ENCODE peak calls at places on chromosomes 7 and 10, in nine cellular contexts. Z is gastrocnemius medialis, J is AG10803, F is AG04449, L is right lobe of liver, K is GM23338, B is aorta, H is brain microvascular endothelial cell, X is heart right ventricle. Q is an unnamed sample.

GRCh38 chr10:43689618-43689954 is 40.9 kb upstream of the ZNF32 start:
- DNase-seq in Z (peak), J (peak), F (no peak), L (peak), K (peak), B (peak), H (peak), X (peak), Q (peak)

GRCh38 chr10:71368639-71369038 is 28.1 kb upstream of the CDH23 start:
- DNase-seq in Z (no peak), J (no peak), F (no peak), L (no peak), K (peak), B (no peak), H (no peak), X (no peak), Q (no peak)

GRCh38 chr10:125128397-125129075 is 31.8 kb downstream of the CTBP2 start:
- DNase-seq in Z (peak), J (no peak), F (no peak), L (no peak), K (no peak), B (no peak), H (no peak), X (no peak), Q (peak)

GRCh38 chr7:150926066-150926465 is 52.1 kb downstream of the KCNH2 start:
- DNase-seq in Z (no peak), J (no peak), F (no peak), L (no peak), K (no peak), B (no peak), H (no peak), X (no peak), Q (no peak)

GRCh38 chr7:151046603-151047573 is 1.4 kb upstream of the ASIC3 start:
- DNase-seq in Z (no peak), J (peak), F (no peak), L (no peak), K (no peak), B (peak), H (no peak), X (no peak), Q (no peak)

GRCh38 chr10:35336084-35336831 is at the start of gene CCNY:
- DNase-seq in Z (peak), J (peak), F (no peak), L (peak), K (peak), B (peak), H (peak), X (peak), Q (peak)

GRCh38 chr7:131501422-131501821 is 55.0 kb downstream of the PODXL start:
- DNase-seq in Z (no peak), J (peak), F (peak), L (no peak), K (no peak), B (no peak), H (peak), X (no peak), Q (no peak)

GRCh38 chr7:132548489-132549078 is 27.7 kb downstream of the PLXNA4 start:
- DNase-seq in Z (no peak), J (peak), F (no peak), L (no peak), K (no peak), B (no peak), H (peak), X (no peak), Q (no peak)

GRCh38 chr7:115724400-115725056 is 306.0 kb downstream of the TFEC start:
- DNase-seq in Z (no peak), J (no peak), F (no peak), L (no peak), K (no peak), B (no peak), H (no peak), X (no peak), Q (no peak)

GRCh38 chr7:66399566-66399965 is 194.4 kb downstream of the TPST1 start:
- DNase-seq in Z (no peak), J (peak), F (no peak), L (no peak), K (no peak), B (no peak), H (no peak), X (no peak), Q (no peak)

GRCh38 chr10:119136084-119136483 is 29.4 kb downstream of the SFXN4 start:
- DNase-seq in Z (peak), J (peak), F (no peak), L (no peak), K (no peak), B (no peak), H (no peak), X (no peak), Q (no peak)

GRCh38 chr10:119129721-119130120 is 25.8 kb downstream of the DENND10 start:
- DNase-seq in Z (no peak), J (no peak), F (no peak), L (no peak), K (no peak), B (no peak), H (no peak), X (no peak), Q (no peak)

GRCh38 chr10:119132521-119133345 is 28.8 kb downstream of the DENND10 start:
- DNase-seq in Z (peak), J (no peak), F (no peak), L (no peak), K (no peak), B (no peak), H (no peak), X (no peak), Q (peak)

GRCh38 chr10:119135517-119135890 is 30.0 kb downstream of the SFXN4 start:
- DNase-seq in Z (peak), J (peak), F (no peak), L (no peak), K (no peak), B (no peak), H (no peak), X (no peak), Q (no peak)

DNA sequence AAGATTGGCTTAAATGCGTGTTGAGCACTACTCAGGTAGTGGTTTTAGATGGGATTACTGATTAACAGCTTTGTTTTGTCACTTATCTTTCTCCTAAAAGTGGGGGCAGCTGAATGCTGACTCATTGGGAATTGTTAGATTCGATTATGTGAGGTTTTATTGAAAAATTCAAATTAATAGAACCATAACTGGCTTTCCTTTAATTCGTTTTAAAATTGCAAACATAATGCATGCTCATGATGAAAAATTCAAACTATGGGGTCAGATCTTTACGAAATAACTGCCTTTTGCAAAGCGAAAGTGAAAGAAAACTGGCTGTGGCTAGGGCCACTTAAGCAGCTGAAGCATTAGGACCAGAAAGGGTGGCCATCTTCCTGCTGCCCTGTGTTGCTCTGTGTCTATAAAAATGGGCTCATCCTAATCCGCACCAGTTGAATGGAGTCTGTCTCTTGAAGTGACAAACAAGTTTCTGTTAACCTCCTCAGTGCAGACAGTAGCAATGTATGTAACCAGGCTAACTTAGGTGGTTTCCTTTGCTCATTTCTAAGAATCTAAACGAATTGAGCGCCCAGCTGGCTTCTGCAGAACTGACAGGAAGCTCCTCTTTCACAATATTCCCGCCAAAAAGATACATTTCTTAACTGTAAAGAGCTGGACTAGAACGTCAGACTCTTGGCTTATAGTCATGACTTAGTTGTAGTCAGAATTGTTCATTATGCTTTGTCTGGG is 27.8 kb downstream of the DENND10 start:
- DNase-seq in Z (peak), J (peak), F (no peak), L (no peak), K (no peak), B (no peak), H (no peak), X (no peak), Q (no peak)
- H3K4me3 ChIP-seq in Z (peak), J (no peak), F (no peak), L (peak), K (no peak), B (no peak), H (no peak), X (peak), Q (peak)

DNA sequence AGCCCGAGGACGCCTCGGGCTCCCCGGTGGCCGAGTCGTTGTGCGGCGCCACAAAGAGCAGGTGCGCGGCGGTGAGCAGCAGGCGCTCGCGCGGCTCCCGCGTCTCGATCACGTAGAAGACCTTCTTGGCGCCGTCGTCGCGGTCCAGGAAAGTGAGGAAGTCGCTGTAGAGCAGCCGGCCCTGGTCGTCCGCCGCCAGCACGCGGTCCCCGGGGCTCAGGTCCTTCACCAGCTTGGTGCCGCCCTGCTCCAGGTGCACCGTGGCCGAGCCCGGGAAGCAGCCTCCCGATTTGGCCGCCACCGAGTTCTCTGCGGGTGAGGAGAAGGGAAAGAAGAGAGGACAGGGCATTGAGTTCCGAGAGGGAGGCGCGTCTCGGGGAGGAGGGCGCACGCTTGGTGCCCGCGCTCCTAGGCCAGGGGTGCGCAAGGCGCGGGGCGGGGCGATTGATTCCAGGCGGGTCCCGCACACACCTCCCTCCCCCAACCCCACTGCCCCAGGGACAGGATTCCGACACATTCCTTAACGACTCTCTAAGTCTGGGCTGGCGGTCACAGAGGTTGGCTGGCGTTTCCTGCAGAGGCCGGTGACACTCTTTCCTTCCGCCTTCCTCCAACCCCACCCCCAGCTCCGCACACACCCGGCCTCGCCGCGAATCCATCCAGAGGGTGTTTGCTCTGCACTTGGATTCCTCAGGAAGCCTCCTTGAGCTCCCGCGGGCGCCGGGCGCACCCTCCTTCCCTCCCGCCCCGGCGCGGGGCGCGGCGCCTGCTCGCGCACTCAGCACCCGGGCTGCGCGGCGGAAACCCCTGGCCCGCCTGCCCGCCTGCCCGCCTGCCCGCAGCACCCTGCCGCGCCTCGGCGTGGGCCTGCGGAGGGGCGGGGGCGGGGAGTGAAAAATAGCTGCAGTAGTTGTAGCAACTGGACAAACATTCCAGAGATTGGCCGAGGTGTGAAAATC is 8.6 kb downstream of the SHH start:
- DNase-seq in Z (no peak), J (no peak), F (no peak), L (peak), K (peak), B (peak), H (no peak), X (no peak), Q (peak)
- H3K4me3 ChIP-seq in Z (peak), J (peak), F (peak), L (no peak), K (peak), B (peak), H (peak), X (peak), Q (peak)

DNA sequence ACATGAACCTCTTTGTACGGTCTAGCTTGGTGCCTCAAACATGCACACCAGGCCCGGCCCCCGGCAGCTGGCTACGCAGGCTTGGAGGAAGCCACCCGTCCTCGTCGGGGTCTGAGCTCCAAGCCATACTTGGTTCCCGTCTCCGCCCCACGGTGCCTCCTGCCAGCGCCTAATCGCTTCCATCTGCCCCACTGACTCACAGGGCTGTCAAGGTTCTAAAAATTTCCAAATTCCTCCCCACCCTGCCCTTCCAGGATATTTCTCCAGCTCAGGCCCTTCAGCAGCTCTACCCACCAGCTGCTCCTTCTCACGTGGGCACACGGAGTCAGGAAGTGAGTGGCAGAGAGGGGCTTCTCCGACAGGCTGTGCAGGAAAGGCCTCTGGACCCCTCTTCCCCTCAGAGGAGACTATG is 38.8 kb downstream of the TMEM270 start:
- DNase-seq in Z (peak), J (peak), F (peak), L (peak), K (no peak), B (peak), H (peak), X (no peak), Q (no peak)
- H3K4me3 ChIP-seq in Z (no peak), J (no peak), F (no peak), L (no peak), K (no peak), B (no peak), H (no peak), X (no peak), Q (no peak)

DNA sequence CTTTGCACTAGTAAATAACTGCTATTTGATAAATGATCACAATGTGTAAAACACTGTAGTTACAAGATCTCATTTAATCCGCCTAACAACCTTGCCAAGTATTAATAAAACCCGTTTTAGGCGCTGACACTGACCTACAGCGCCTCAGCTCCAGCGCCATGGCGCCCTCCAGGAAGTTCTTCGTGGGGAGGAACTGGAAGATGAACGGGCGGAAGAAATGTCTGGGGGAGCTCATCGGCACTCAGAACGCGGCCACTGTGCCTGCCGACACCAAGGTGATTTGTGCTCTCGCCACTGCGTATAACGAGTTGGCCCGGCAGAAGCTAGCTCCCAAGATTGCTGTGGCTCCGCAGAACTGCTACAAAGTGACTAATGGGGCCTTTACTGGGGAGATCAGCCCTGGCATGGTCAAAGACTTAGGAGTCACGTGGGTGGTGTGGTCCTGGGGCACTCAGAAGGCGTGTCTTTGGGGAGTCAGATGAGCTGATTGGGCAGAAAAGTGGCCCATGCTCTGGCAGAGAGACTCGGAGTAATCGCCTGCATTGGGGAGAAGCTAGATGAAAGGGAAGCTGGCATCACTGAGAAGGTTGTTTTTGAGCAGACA is 1.1 kb upstream of the TNPO3 start:
- DNase-seq in Z (no peak), J (peak), F (no peak), L (no peak), K (no peak), B (no peak), H (no peak), X (no peak), Q (no peak)
- H3K4me3 ChIP-seq in Z (no peak), J (peak), F (no peak), L (no peak), K (peak), B (no peak), H (no peak), X (no peak), Q (peak)

DNA sequence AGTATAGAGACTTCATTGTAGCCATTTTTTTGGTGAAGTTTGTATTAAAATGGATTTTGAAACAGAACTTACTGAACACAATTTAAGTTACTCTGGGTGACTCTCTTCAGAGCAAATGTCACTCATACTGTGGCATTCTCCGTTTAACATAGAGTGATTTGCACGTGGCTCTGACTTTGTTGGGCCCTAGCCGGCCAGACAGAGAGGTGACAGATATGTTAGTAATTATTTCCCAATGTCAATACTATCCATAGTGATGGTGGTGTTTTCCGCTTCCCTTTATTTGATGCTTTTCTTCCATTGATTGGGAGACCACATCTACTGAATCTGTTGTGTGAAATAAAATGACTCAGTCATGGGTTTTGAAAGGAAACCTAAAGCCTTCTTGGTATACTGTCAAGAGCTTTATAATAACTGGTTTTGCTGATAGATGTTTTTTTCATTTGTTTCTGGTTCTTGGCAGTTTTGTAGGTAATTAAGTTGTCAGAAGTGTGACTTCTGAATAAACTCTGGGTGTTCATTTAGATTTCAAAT is 7.4 kb downstream of the AVL9 start:
- DNase-seq in Z (no peak), J (no peak), F (no peak), L (no peak), K (no peak), B (no peak), H (no peak), X (no peak), Q (no peak)
- H3K4me3 ChIP-seq in Z (no peak), J (no peak), F (no peak), L (no peak), K (no peak), B (no peak), H (no peak), X (no peak), Q (no peak)

DNA sequence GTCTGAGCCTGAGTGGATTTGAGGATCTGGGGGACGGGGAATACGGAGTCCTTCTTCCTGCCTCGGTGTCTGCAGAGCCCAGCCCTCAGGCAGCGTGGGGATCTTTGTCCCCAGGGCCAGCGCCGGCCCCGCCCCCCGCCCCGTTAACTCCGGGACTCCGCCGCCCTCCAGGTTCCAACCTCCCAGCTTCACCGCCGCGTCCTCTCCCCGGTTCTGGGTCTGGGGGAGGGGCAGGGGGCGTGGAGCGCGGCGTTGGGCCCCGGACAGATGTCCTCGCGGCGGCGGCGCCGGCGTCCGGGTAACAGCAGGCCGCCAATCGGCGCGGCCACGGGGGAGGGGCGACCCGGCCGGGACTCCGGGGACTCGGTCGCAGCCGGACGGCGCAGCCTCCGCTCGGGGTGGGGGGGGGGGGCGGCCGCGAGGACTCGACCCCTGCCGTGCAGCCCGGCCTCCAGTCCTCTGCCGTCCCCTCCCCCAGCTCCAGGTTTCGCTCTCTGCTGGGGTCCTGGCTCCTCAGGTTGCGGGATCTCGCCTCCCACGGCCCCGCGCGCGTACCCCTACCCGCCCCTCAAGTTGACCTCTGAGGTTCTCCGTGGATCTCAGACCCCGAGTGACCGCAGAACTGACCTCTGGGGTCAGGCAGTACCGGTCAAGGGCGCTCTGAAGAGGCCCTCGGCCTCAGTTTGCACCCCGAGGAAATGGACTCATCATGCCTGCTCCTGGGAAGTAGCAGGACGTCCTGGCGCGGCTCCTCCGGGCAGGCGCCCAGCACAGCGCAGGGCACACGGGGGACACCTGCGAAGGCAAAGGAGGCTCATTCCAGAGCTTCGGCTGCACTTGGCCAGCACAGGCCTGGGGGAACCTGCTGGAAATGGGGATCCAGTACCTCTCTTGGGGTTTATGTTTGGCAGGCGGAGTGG is 2.3 kb upstream of the ELFN1 start:
- DNase-seq in Z (peak), J (no peak), F (no peak), L (peak), K (peak), B (peak), H (no peak), X (no peak), Q (peak)
- H3K4me3 ChIP-seq in Z (peak), J (peak), F (peak), L (peak), K (peak), B (peak), H (peak), X (peak), Q (peak)